ENCODE peak calls at places on chromosomes 3 and 15, in eight cellular contexts. One of them, this sample, is unnamed.

GRCh38 chr3:53077476-53078220 is 31.8 kb upstream of the SFMBT1 start:
- DNase-seq in BJ: no peak
- DNase-seq in cardiac muscle cell: no peak
- DNase-seq in activated CD4-positive, alpha-beta T cell treated with anti-CD3 and anti-CD28 coated beads, Interleukin-2, amount 50 U/mL, for 1 hour: no peak
- DNase-seq in NCI-H1417: no peak
- DNase-seq in GDM1: no peak
- DNase-seq in IMR-90: no peak
- DNase-seq in nephron progenitor cell: no peak
- DNase-seq in this sample: peak; percentile 13

GRCh38 chr3:101070260-101071121 is 77.3 kb upstream of the ABI3BP start:
- DNase-seq in BJ: no peak
- DNase-seq in cardiac muscle cell: peak; percentile 52
- DNase-seq in activated CD4-positive, alpha-beta T cell treated with anti-CD3 and anti-CD28 coated beads, Interleukin-2, amount 50 U/mL, for 1 hour: peak; percentile 62
- DNase-seq in NCI-H1417: peak; percentile 18
- DNase-seq in GDM1: peak; percentile 23
- DNase-seq in IMR-90: no peak
- DNase-seq in nephron progenitor cell: peak; percentile 53
- DNase-seq in this sample: peak; percentile 74

GRCh38 chr3:17518189-17519059 is 224.0 kb downstream of the TBC1D5 start:
- DNase-seq in BJ: no peak
- DNase-seq in cardiac muscle cell: peak; percentile 62
- DNase-seq in activated CD4-positive, alpha-beta T cell treated with anti-CD3 and anti-CD28 coated beads, Interleukin-2, amount 50 U/mL, for 1 hour: no peak
- DNase-seq in NCI-H1417: no peak
- DNase-seq in GDM1: no peak
- DNase-seq in IMR-90: no peak
- DNase-seq in nephron progenitor cell: no peak
- DNase-seq in this sample: no peak

GRCh38 chr15:40302981-40303380 is 4.8 kb downstream of the PLCB2 start:
- DNase-seq in BJ: no peak
- DNase-seq in cardiac muscle cell: no peak
- DNase-seq in activated CD4-positive, alpha-beta T cell treated with anti-CD3 and anti-CD28 coated beads, Interleukin-2, amount 50 U/mL, for 1 hour: no peak
- DNase-seq in NCI-H1417: no peak
- DNase-seq in GDM1: no peak
- DNase-seq in IMR-90: no peak
- DNase-seq in nephron progenitor cell: no peak
- DNase-seq in this sample: no peak

GRCh38 chr3:150278843-150279341 is 129.2 kb upstream of the TSC22D2 start:
- DNase-seq in BJ: no peak
- DNase-seq in cardiac muscle cell: no peak
- DNase-seq in activated CD4-positive, alpha-beta T cell treated with anti-CD3 and anti-CD28 coated beads, Interleukin-2, amount 50 U/mL, for 1 hour: no peak
- DNase-seq in NCI-H1417: peak; percentile 64
- DNase-seq in GDM1: no peak
- DNase-seq in IMR-90: no peak
- DNase-seq in nephron progenitor cell: no peak
- DNase-seq in this sample: peak; percentile 93

GRCh38 chr3:149003653-149004305 is 12.4 kb downstream of the GYG1 start:
- DNase-seq in BJ: no peak
- DNase-seq in cardiac muscle cell: no peak
- DNase-seq in activated CD4-positive, alpha-beta T cell treated with anti-CD3 and anti-CD28 coated beads, Interleukin-2, amount 50 U/mL, for 1 hour: no peak
- DNase-seq in NCI-H1417: peak; percentile 22
- DNase-seq in GDM1: no peak
- DNase-seq in IMR-90: no peak
- DNase-seq in nephron progenitor cell: no peak
- DNase-seq in this sample: no peak

GRCh38 chr3:51391566-51392300 is 648 bp downstream of the RBM15B start:
- DNase-seq in BJ: no peak
- DNase-seq in cardiac muscle cell: peak; percentile 46
- DNase-seq in activated CD4-positive, alpha-beta T cell treated with anti-CD3 and anti-CD28 coated beads, Interleukin-2, amount 50 U/mL, for 1 hour: peak; percentile 55
- DNase-seq in NCI-H1417: peak; percentile 57
- DNase-seq in GDM1: no peak
- DNase-seq in IMR-90: peak; percentile 28
- DNase-seq in nephron progenitor cell: peak; percentile 63
- DNase-seq in this sample: no peak

GRCh38 chr3:112635674-112636073 is 5.3 kb downstream of the CCDC80 start:
- DNase-seq in BJ: peak; percentile 82
- DNase-seq in cardiac muscle cell: peak; percentile 39
- DNase-seq in activated CD4-positive, alpha-beta T cell treated with anti-CD3 and anti-CD28 coated beads, Interleukin-2, amount 50 U/mL, for 1 hour: no peak
- DNase-seq in NCI-H1417: no peak
- DNase-seq in GDM1: no peak
- DNase-seq in IMR-90: peak; percentile 97
- DNase-seq in nephron progenitor cell: no peak
- DNase-seq in this sample: no peak

GRCh38 chr3:161500057-161500836 is 3.6 kb downstream of the OTOL1 start:
- DNase-seq in BJ: no peak
- DNase-seq in cardiac muscle cell: no peak
- DNase-seq in activated CD4-positive, alpha-beta T cell treated with anti-CD3 and anti-CD28 coated beads, Interleukin-2, amount 50 U/mL, for 1 hour: no peak
- DNase-seq in NCI-H1417: no peak
- DNase-seq in GDM1: no peak
- DNase-seq in IMR-90: no peak
- DNase-seq in nephron progenitor cell: no peak
- DNase-seq in this sample: no peak

GRCh38 chr3:56269755-56270154 is 198.5 kb downstream of the ERC2 start:
- DNase-seq in BJ: no peak
- DNase-seq in cardiac muscle cell: no peak
- DNase-seq in activated CD4-positive, alpha-beta T cell treated with anti-CD3 and anti-CD28 coated beads, Interleukin-2, amount 50 U/mL, for 1 hour: no peak
- DNase-seq in NCI-H1417: no peak
- DNase-seq in GDM1: no peak
- DNase-seq in IMR-90: no peak
- DNase-seq in nephron progenitor cell: no peak
- DNase-seq in this sample: peak; percentile 20

GRCh38 chr15:48389701-48390143 is 58.5 kb downstream of the DUT start:
- DNase-seq in BJ: no peak
- DNase-seq in cardiac muscle cell: no peak
- DNase-seq in activated CD4-positive, alpha-beta T cell treated with anti-CD3 and anti-CD28 coated beads, Interleukin-2, amount 50 U/mL, for 1 hour: no peak
- DNase-seq in NCI-H1417: no peak
- DNase-seq in GDM1: no peak
- DNase-seq in IMR-90: peak; percentile 68
- DNase-seq in nephron progenitor cell: no peak
- DNase-seq in this sample: peak; percentile 16

GRCh38 chr15:48631191-48631770 is 14.2 kb downstream of the FBN1 start:
- DNase-seq in BJ: no peak
- DNase-seq in cardiac muscle cell: peak; percentile 15
- DNase-seq in activated CD4-positive, alpha-beta T cell treated with anti-CD3 and anti-CD28 coated beads, Interleukin-2, amount 50 U/mL, for 1 hour: no peak
- DNase-seq in NCI-H1417: no peak
- DNase-seq in GDM1: no peak
- DNase-seq in IMR-90: peak; percentile 32
- DNase-seq in nephron progenitor cell: no peak
- DNase-seq in this sample: no peak

GRCh38 chr3:158091526-158091925 is 14.7 kb downstream of the SHOX2 start:
- DNase-seq in BJ: no peak
- DNase-seq in cardiac muscle cell: no peak
- DNase-seq in activated CD4-positive, alpha-beta T cell treated with anti-CD3 and anti-CD28 coated beads, Interleukin-2, amount 50 U/mL, for 1 hour: no peak
- DNase-seq in NCI-H1417: no peak
- DNase-seq in GDM1: no peak
- DNase-seq in IMR-90: peak; percentile 49
- DNase-seq in nephron progenitor cell: no peak
- DNase-seq in this sample: no peak

GRCh38 chr15:51869074-51869425 is 39.6 kb downstream of the TMOD3 start:
- DNase-seq in BJ: peak; percentile 45
- DNase-seq in cardiac muscle cell: no peak
- DNase-seq in activated CD4-positive, alpha-beta T cell treated with anti-CD3 and anti-CD28 coated beads, Interleukin-2, amount 50 U/mL, for 1 hour: no peak
- DNase-seq in NCI-H1417: no peak
- DNase-seq in GDM1: no peak
- DNase-seq in IMR-90: peak; percentile 91
- DNase-seq in nephron progenitor cell: no peak
- DNase-seq in this sample: peak; percentile 35

GRCh38 chr15:75178171-75178937 is 23.3 kb upstream of the C15orf39 start:
- DNase-seq in BJ: no peak
- DNase-seq in cardiac muscle cell: peak; percentile 77
- DNase-seq in activated CD4-positive, alpha-beta T cell treated with anti-CD3 and anti-CD28 coated beads, Interleukin-2, amount 50 U/mL, for 1 hour: no peak
- DNase-seq in NCI-H1417: no peak
- DNase-seq in GDM1: no peak
- DNase-seq in IMR-90: no peak
- DNase-seq in nephron progenitor cell: peak; percentile 68
- DNase-seq in this sample: no peak

GRCh38 chr3:76044601-76045600 is 259.6 kb upstream of the ZNF717 start:
- DNase-seq in BJ: no peak
- DNase-seq in cardiac muscle cell: peak; percentile 60
- DNase-seq in activated CD4-positive, alpha-beta T cell treated with anti-CD3 and anti-CD28 coated beads, Interleukin-2, amount 50 U/mL, for 1 hour: no peak
- DNase-seq in NCI-H1417: no peak
- DNase-seq in GDM1: no peak
- DNase-seq in IMR-90: peak; percentile 44
- DNase-seq in nephron progenitor cell: peak; percentile 52
- DNase-seq in this sample: peak; percentile 31

GRCh38 chr15:74415966-74416916 is 17.5 kb downstream of the SEMA7A start:
- DNase-seq in BJ: no peak
- DNase-seq in cardiac muscle cell: no peak
- DNase-seq in activated CD4-positive, alpha-beta T cell treated with anti-CD3 and anti-CD28 coated beads, Interleukin-2, amount 50 U/mL, for 1 hour: no peak
- DNase-seq in NCI-H1417: no peak
- DNase-seq in GDM1: no peak
- DNase-seq in IMR-90: no peak
- DNase-seq in nephron progenitor cell: no peak
- DNase-seq in this sample: no peak

GRCh38 chr15:55694652-55695150 is 48.3 kb downstream of the PRTG start:
- DNase-seq in BJ: peak; percentile 26
- DNase-seq in cardiac muscle cell: peak; percentile 74
- DNase-seq in activated CD4-positive, alpha-beta T cell treated with anti-CD3 and anti-CD28 coated beads, Interleukin-2, amount 50 U/mL, for 1 hour: no peak
- DNase-seq in NCI-H1417: peak; percentile 2
- DNase-seq in GDM1: no peak
- DNase-seq in IMR-90: peak; percentile 83
- DNase-seq in nephron progenitor cell: peak; percentile 25
- DNase-seq in this sample: peak; percentile 47